ENCODE peak calls at places on chromosomes 4 and X, in five cellular contexts. Y is K562, H is HepG2, M is H1, J is GM12878. Z is an unnamed sample.

GRCh38 chr4:31467781-31468180 is 747.6 kb downstream of the PCDH7 start:
- DNase-seq in H (no peak), M (no peak), Y (no peak), J (no peak), Z (no peak)

GRCh38 chrX:18725316-18725943 is 18.0 kb downstream of the PPEF1 start:
- DNase-seq in M (no peak), H (no peak), Y (no peak), J (no peak), Z (no peak)

GRCh38 chr4:24781999-24782745 is 13.2 kb upstream of the SOD3 start:
- DNase-seq in H (no peak), J (no peak), M (no peak), Y (no peak), Z (no peak)

GRCh38 chr4:126664839-126665238 is 967.9 kb upstream of the INTU start:
- DNase-seq in J (no peak), H (no peak), Y (no peak), M (no peak), Z (no peak)

GRCh38 chr4:137768196-137768595 is 235.9 kb upstream of the PCDH18 start:
- DNase-seq in Y (no peak), M (no peak), H (no peak), J (no peak), Z (no peak)

GRCh38 chrX:85504381-85504780 is 124.9 kb upstream of the POF1B start:
- DNase-seq in M (no peak), H (no peak), Y (no peak), J (no peak), Z (no peak)

GRCh38 chr4:105496899-105497298 is 23.0 kb upstream of the PPA2 start:
- DNase-seq in H (no peak), M (no peak), Y (no peak), J (no peak), Z (no peak)

GRCh38 chr4:26936284-26937065 is 75.8 kb downstream of the STIM2 start:
- DNase-seq in H (peak), J (no peak), Y (peak), M (no peak), Z (no peak)

GRCh38 chrX:140661657-140662056 is 47.9 kb upstream of the LINC00632 start:
- DNase-seq in H (no peak), J (no peak), M (no peak), Y (no peak), Z (no peak)

GRCh38 chr4:48337726-48338125 is 3.6 kb upstream of the SLAIN2 start:
- DNase-seq in J (no peak), M (no peak), H (no peak), Y (no peak), Z (no peak)

GRCh38 chrX:9291666-9292065 is 173.2 kb upstream of the TBL1X start:
- DNase-seq in M (no peak), Y (no peak), J (no peak), H (no peak), Z (no peak)

GRCh38 chr4:74023709-74024108 is 14.8 kb downstream of the CXCL3 start:
- DNase-seq in J (no peak), M (no peak), Y (no peak), H (no peak), Z (peak)

GRCh38 chr4:52852696-52853095 is 9.4 kb upstream of the RASL11B start:
- DNase-seq in Y (no peak), M (no peak), J (no peak), H (no peak), Z (no peak)

GRCh38 chr4:152348670-152349069 is 187.2 kb downstream of the FBXW7 start:
- DNase-seq in J (no peak), Y (no peak), H (no peak), M (no peak), Z (no peak)

GRCh38 chr4:186724048-186724860 is 598 bp upstream of the FAT1 start:
- DNase-seq in M (no peak), J (no peak), H (no peak), Y (peak), Z (peak)

GRCh38 chr4:122668241-122668640 is 47.4 kb upstream of the IL21 start:
- DNase-seq in H (no peak), M (no peak), Y (no peak), J (no peak), Z (no peak)

GRCh38 chrX:53831662-53832635 is 145.4 kb upstream of the HUWE1 start:
- DNase-seq in J (peak), H (peak), Y (peak), M (no peak), Z (peak)

GRCh38 chrX:21658152-21658737 is at the start of gene KLHL34:
- DNase-seq in J (no peak), H (no peak), Y (no peak), M (no peak), Z (no peak)

GRCh38 chrX:135543924-135544323 is 23.5 kb downstream of the INTS6L start:
- DNase-seq in Y (peak), H (no peak), M (no peak), J (no peak), Z (peak)

GRCh38 chrX:78105944-78106650 is 2.0 kb downstream of the PGK1 start:
- DNase-seq in H (no peak), J (no peak), M (no peak), Y (no peak), Z (no peak)

GRCh38 chrX:19332983-19333382 is 10.7 kb upstream of the PDHA1 start:
- DNase-seq in Y (no peak), M (no peak), J (no peak), H (no peak), Z (no peak)

GRCh38 chr4:176467011-176467410 is 147.2 kb downstream of the SPCS3 start:
- DNase-seq in Y (no peak), H (no peak), J (no peak), M (no peak), Z (no peak)

GRCh38 chr4:182245041-182245440 is 1.8 kb downstream of the TENM3 start:
- DNase-seq in M (no peak), J (no peak), H (no peak), Y (no peak), Z (no peak)

GRCh38 chr4:168679397-168680176 is 182.7 kb downstream of the PALLD start:
- DNase-seq in M (no peak), J (no peak), Y (no peak), H (peak), Z (peak)

GRCh38 chr4:172996571-172997216 is 171.9 kb upstream of the GALNT7 start:
- DNase-seq in H (no peak), J (no peak), M (no peak), Y (no peak), Z (no peak)

GRCh38 chr4:132056466-132056865 is 1092.6 kb upstream of the PCDH10 start:
- DNase-seq in M (no peak), Y (no peak), H (no peak), J (no peak), Z (no peak)

GRCh38 chr4:2482693-2483092 is 13.8 kb downstream of the RNF4 start:
- DNase-seq in M (no peak), H (peak), Y (no peak), J (peak), Z (no peak)

GRCh38 chr4:19324175-19324574 is 927.5 kb upstream of the SLIT2 start:
- DNase-seq in H (no peak), J (no peak), M (no peak), Y (no peak), Z (no peak)

GRCh38 chr4:140809671-140810070 is 53.5 kb upstream of the TBC1D9 start:
- DNase-seq in H (no peak), J (no peak), M (no peak), Y (no peak), Z (no peak)

GRCh38 chr4:81828991-81829390 is 357.3 kb upstream of the RASGEF1B start:
- DNase-seq in H (no peak), M (no peak), J (no peak), Y (no peak), Z (no peak)

GRCh38 chrX:10157545-10157944 is 770 bp downstream of the CLCN4 start:
- DNase-seq in J (no peak), M (no peak), H (no peak), Y (no peak), Z (no peak)

GRCh38 chrX:41127476-41128192 is 42.4 kb downstream of the USP9X start:
- DNase-seq in M (no peak), Y (no peak), H (no peak), J (no peak), Z (no peak)

GRCh38 chr4:123399638-123400358 is 3.2 kb downstream of the SPRY1 start:
- DNase-seq in Y (no peak), M (no peak), H (no peak), J (no peak), Z (no peak)

GRCh38 chr4:102344955-102345794 is at the start of gene SLC39A8:
- DNase-seq in M (peak), J (peak), H (peak), Y (peak), Z (peak)
- TF ChIP-seq POLR2A in M (no peak), J (peak), H (no peak), Y (peak), Z (no peak)

DNA sequence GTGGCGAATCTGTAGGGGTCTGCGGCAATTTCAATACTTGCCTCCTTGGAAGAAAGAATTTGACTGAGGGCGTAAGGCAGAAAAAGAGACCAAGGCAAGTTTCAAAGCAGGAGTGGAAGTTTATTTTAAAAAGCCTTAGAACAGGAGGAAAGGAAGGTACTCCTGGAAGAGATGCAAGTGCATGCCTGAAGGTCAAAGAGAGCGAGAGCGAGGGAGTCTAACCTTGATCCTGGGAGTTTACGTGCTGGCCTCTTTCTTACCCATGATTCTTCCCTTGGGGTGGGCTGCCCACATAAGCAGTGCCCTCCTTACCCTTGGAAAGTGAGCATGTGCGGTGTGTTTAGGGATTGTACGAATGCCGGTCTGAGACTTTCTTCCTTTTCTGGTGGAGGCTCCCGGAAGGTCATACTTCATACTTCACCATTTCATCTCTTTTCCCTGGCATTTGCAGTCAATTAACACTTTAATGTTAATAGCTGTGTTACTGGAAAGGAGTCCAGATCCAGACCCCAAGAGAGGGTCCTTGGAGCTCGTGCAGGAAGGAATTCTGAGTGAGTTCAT is 40.0 kb downstream of the ARSD start:
- DNase-seq in H (no peak), J (no peak), M (no peak), Y (no peak), Z (no peak)
- TF ChIP-seq CHD2 in H (no peak), J (no peak), M (no peak), Y (no peak), Z (no peak)

GRCh38 chrX:49075347-49075746 is 1.5 kb upstream of the PRAF2 start:
- DNase-seq in M (no peak), Y (no peak), H (no peak), J (no peak), Z (no peak)

GRCh38 chrX:49073641-49074575 is at the start of gene PRAF2:
- DNase-seq in H (no peak), J (peak), M (peak), Y (no peak), Z (peak)

GRCh38 chrX:49077941-49078340 is 1.7 kb downstream of the WDR45 start:
- DNase-seq in H (no peak), Y (no peak), M (no peak), J (no peak), Z (no peak)

GRCh38 chrX:49082472-49082871 is 2.8 kb upstream of the WDR45 start:
- DNase-seq in Y (no peak), J (no peak), M (no peak), H (no peak), Z (no peak)

GRCh38 chrX:49079489-49080428 is at the start of gene WDR45:
- DNase-seq in H (peak), Y (peak), J (peak), M (no peak), Z (peak)
- TF ChIP-seq POLR2A in H (peak), Y (peak), J (peak), M (no peak), Z (peak)

GRCh38 chrX:134526399-134526798 is 66.4 kb downstream of the HPRT1 start:
- DNase-seq in H (no peak), M (no peak), Y (no peak), J (no peak), Z (no peak)

GRCh38 chrX:134525086-134525792 is 65.3 kb downstream of the HPRT1 start:
- DNase-seq in J (no peak), M (no peak), Y (no peak), H (no peak), Z (no peak)

GRCh38 chrX:134524181-134524580 is 64.2 kb downstream of the HPRT1 start:
- DNase-seq in M (no peak), H (no peak), Y (no peak), J (no peak), Z (no peak)

DNA sequence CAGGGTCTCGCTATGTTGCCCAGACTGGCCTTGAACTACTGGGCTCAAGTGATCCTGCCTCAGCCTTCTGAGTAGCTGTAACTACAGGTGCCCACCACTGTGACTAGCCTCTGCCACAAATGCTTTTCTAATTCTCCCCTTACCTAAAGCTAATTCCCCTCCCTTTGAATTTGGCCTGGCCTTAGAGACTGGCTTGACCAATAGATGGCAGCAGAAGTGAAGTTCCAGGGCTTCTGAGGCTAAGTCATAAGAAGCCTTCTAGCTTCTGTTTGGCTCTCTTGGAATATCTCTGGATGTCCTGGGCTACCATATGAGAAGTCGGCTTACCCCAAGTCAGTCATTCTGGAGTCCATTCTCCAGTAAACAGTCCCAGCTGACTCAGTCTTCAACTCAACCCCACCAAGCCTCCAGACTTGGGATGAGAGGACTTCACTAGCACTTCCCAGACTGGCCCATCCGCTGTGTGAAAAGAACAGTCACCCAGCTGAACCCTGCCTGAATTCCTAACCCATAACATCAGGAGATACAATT is 61.0 kb downstream of the HPRT1 start:
- DNase-seq in H (peak), Y (peak), J (no peak), M (no peak), Z (peak)
- TF ChIP-seq CHD2 in H (no peak), Y (no peak), J (no peak), M (no peak), Z (no peak)

GRCh38 chr4:88591787-88592599 is at the start of gene HERC3:
- DNase-seq in M (peak), H (peak), J (peak), Y (peak), Z (peak)
- TF ChIP-seq POLR2A in M (no peak), H (no peak), J (peak), Y (no peak), Z (no peak)

DNA sequence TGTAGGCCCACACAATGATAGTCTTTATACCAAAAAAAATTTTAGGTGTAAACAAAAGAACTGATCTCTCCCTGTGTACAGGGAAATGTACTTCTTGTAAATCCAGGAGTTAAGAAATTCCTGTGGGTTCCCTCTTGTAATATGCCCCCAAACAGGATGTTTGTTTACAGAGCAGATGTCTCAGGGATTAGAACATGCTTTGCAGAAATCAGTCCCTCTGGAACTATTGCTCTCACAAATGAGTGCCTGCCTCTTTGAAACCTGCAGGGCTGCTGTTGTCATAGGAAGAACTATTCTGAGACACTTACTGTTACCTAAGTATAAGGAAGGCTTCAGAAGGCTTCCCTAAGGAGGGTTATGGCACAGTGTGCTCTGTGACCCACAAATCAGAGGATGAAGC is 35.6 kb downstream of the PAK3 start:
- DNase-seq in Y (no peak), H (no peak), J (no peak), M (no peak), Z (no peak)
- TF ChIP-seq CHD2 in Y (no peak), H (no peak), J (no peak), M (no peak), Z (no peak)

GRCh38 chr4:39497909-39498723 is 29.1 kb downstream of the UGDH start:
- DNase-seq in M (no peak), H (no peak), J (no peak), Y (no peak), Z (peak)
- TF ChIP-seq POLR2A in M (no peak), H (peak), J (no peak), Y (no peak), Z (no peak)

DNA sequence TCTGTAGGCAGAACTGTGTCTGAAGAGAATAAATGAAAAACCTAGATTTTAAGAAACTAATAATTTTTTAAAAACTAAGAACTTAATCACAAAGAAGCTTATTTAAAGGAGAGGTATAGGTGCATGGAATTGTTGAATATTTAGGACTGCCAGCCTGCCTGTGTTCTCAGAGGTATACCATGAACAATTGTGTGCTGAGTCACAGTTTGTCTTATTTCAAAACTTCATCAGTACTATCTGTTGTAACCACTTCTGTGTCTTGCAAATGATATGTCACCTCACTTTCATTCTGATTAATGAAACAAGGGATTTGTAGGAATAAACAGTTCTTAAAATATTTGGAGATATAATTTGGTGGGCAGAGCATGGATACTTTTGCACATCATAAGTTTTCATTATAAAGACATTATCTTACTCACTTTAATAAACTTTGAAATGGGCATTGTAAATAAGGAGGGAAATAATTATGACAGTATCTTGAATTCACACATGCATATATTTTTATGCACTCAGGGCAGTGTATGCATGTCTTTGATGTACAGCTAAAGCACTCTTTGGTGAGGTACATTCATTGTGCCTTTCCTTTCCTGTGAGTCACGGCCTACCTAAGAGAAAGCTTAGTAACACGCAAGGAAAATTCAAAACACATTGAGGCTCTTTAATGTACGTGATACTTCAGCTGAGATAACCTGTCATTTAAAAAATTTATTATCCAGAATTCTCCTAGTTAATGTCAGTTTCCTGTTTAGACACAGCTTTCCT is 31.6 kb downstream of the STOX2 start:
- DNase-seq in J (no peak), Y (no peak), M (no peak), H (no peak), Z (peak)
- TF ChIP-seq CHD2 in J (no peak), Y (no peak), M (no peak), H (no peak), Z (no peak)

GRCh38 chrX:129780441-129781105 is 824 bp downstream of the SASH3 start:
- DNase-seq in M (no peak), J (no peak), Y (no peak), H (no peak), Z (no peak)

GRCh38 chrX:129773649-129774458 is 5.9 kb upstream of the SASH3 start:
- DNase-seq in J (no peak), M (no peak), Y (peak), H (peak), Z (no peak)

GRCh38 chrX:129779086-129779672 is 570 bp upstream of the SASH3 start:
- DNase-seq in H (no peak), J (no peak), M (no peak), Y (no peak), Z (no peak)

GRCh38 chrX:129779747-129780146 is at the start of gene SASH3:
- DNase-seq in H (no peak), M (no peak), Y (no peak), J (no peak), Z (no peak)

GRCh38 chrX:129777218-129777768 is 2.5 kb upstream of the SASH3 start:
- DNase-seq in Y (no peak), J (no peak), H (peak), M (no peak), Z (no peak)
- TF ChIP-seq POLR2A in Y (no peak), J (peak), H (no peak), M (no peak), Z (no peak)

Z was measured in A549.